ENCODE peak calls at places on chromosomes 16 and 17, in five cellular contexts. One of them, this sample, is unnamed.

GRCh38 chr16:50917941-50918340 is 176.1 kb downstream of the CYLD start:
- DNase-seq in HFFc6: no peak
- DNase-seq in T-cell: no peak
- DNase-seq in stromal cell of bone marrow: no peak
- DNase-seq in activated CD8-positive, alpha-beta memory T cell treated with anti-CD3 and anti-CD28 coated beads for 24 hours: no peak
- DNase-seq in this sample: no peak

GRCh38 chr16:85169333-85170065 is 57.2 kb upstream of the CIBAR2 start:
- DNase-seq in HFFc6: peak
- DNase-seq in T-cell: no peak
- DNase-seq in stromal cell of bone marrow: no peak
- DNase-seq in activated CD8-positive, alpha-beta memory T cell treated with anti-CD3 and anti-CD28 coated beads for 24 hours: no peak
- DNase-seq in this sample: no peak

GRCh38 chr16:84932691-84933090 is 78.6 kb downstream of the ZDHHC7 start:
- DNase-seq in HFFc6: no peak
- DNase-seq in T-cell: no peak
- DNase-seq in stromal cell of bone marrow: no peak
- DNase-seq in activated CD8-positive, alpha-beta memory T cell treated with anti-CD3 and anti-CD28 coated beads for 24 hours: no peak
- DNase-seq in this sample: no peak

GRCh38 chr16:47461598-47462266 is 601 bp downstream of the PHKB start:
- DNase-seq in HFFc6: peak
- DNase-seq in T-cell: no peak
- DNase-seq in stromal cell of bone marrow: peak
- DNase-seq in activated CD8-positive, alpha-beta memory T cell treated with anti-CD3 and anti-CD28 coated beads for 24 hours: peak
- DNase-seq in this sample: peak

GRCh38 chr16:48118841-48119240 is 37.0 kb downstream of the ABCC12 start:
- DNase-seq in HFFc6: no peak
- DNase-seq in T-cell: no peak
- DNase-seq in stromal cell of bone marrow: no peak
- DNase-seq in activated CD8-positive, alpha-beta memory T cell treated with anti-CD3 and anti-CD28 coated beads for 24 hours: no peak
- DNase-seq in this sample: peak

GRCh38 chr17:54153423-54153822 is 330.7 kb downstream of the KIF2B start:
- DNase-seq in HFFc6: no peak
- DNase-seq in T-cell: no peak
- DNase-seq in stromal cell of bone marrow: no peak
- DNase-seq in activated CD8-positive, alpha-beta memory T cell treated with anti-CD3 and anti-CD28 coated beads for 24 hours: no peak
- DNase-seq in this sample: no peak

GRCh38 chr16:87391324-87391949 is 699 bp upstream of the MAP1LC3B start:
- DNase-seq in HFFc6: no peak
- DNase-seq in T-cell: no peak
- DNase-seq in stromal cell of bone marrow: no peak
- DNase-seq in activated CD8-positive, alpha-beta memory T cell treated with anti-CD3 and anti-CD28 coated beads for 24 hours: no peak
- DNase-seq in this sample: no peak

GRCh38 chr17:80751070-80751459 is 206.4 kb downstream of the RPTOR start:
- DNase-seq in HFFc6: no peak
- DNase-seq in T-cell: no peak
- DNase-seq in stromal cell of bone marrow: no peak
- DNase-seq in activated CD8-positive, alpha-beta memory T cell treated with anti-CD3 and anti-CD28 coated beads for 24 hours: peak
- DNase-seq in this sample: peak

GRCh38 chr17:30117548-30118155 is 1.0 kb downstream of the NSRP1 start:
- DNase-seq in HFFc6: no peak
- DNase-seq in T-cell: no peak
- DNase-seq in stromal cell of bone marrow: no peak
- DNase-seq in activated CD8-positive, alpha-beta memory T cell treated with anti-CD3 and anti-CD28 coated beads for 24 hours: no peak
- DNase-seq in this sample: no peak

GRCh38 chr17:4509402-4509801 is 10.7 kb downstream of the SPNS2 start:
- DNase-seq in HFFc6: no peak
- DNase-seq in T-cell: peak
- DNase-seq in stromal cell of bone marrow: no peak
- DNase-seq in activated CD8-positive, alpha-beta memory T cell treated with anti-CD3 and anti-CD28 coated beads for 24 hours: no peak
- DNase-seq in this sample: no peak

GRCh38 chr16:49969356-49970030 is 55.5 kb upstream of the CNEP1R1 start:
- DNase-seq in HFFc6: no peak
- DNase-seq in T-cell: no peak
- DNase-seq in stromal cell of bone marrow: no peak
- DNase-seq in activated CD8-positive, alpha-beta memory T cell treated with anti-CD3 and anti-CD28 coated beads for 24 hours: no peak
- DNase-seq in this sample: no peak

GRCh38 chr17:31394544-31394943 is 3.1 kb downstream of the RAB11FIP4 start:
- DNase-seq in HFFc6: peak
- DNase-seq in T-cell: peak
- DNase-seq in stromal cell of bone marrow: peak
- DNase-seq in activated CD8-positive, alpha-beta memory T cell treated with anti-CD3 and anti-CD28 coated beads for 24 hours: peak
- DNase-seq in this sample: no peak

GRCh38 chr16:89289428-89290395 is 72.2 kb downstream of the ZNF778 start:
- DNase-seq in HFFc6: peak
- DNase-seq in T-cell: peak
- DNase-seq in stromal cell of bone marrow: peak
- DNase-seq in activated CD8-positive, alpha-beta memory T cell treated with anti-CD3 and anti-CD28 coated beads for 24 hours: peak
- DNase-seq in this sample: peak

GRCh38 chr17:11539637-11540036 is 58.6 kb upstream of the DNAH9 start:
- DNase-seq in HFFc6: no peak
- DNase-seq in T-cell: no peak
- DNase-seq in stromal cell of bone marrow: no peak
- DNase-seq in activated CD8-positive, alpha-beta memory T cell treated with anti-CD3 and anti-CD28 coated beads for 24 hours: no peak
- DNase-seq in this sample: no peak

This sample was measured in putamen.